ENCODE peak calls at places on chromosome 10, in nine cellular contexts. I is iris pigment epithelial cell, F is cardiac fibroblast, X is B cell, C is NCI-H748 treated with DMSO at 0.1 percent for 48 hours, P is HepG2, Z is neural crest cell, U is HuH-7.5, A is transverse colon. J is an unnamed sample.

GRCh38 chr10:97788552-97789442 is 17.0 kb upstream of the SFRP5 start:
- DNase-seq in I (no peak), F (no peak), X (no peak), C (no peak), P (peak; percentile 43), Z (no peak), U (no peak), A (peak; percentile 53), J (no peak)

GRCh38 chr10:101829561-101830315 is 11.5 kb upstream of the OGA start:
- DNase-seq in I (peak; percentile 44), F (no peak), X (peak; percentile 93), C (peak; percentile 23), P (no peak), Z (no peak), U (no peak), A (peak; percentile 62), J (peak; percentile 25)

GRCh38 chr10:48526846-48527505 is 77.9 kb downstream of the ARHGAP22 start:
- DNase-seq in I (peak; percentile 9), F (no peak), X (no peak), C (no peak), P (no peak), Z (no peak), U (no peak), A (no peak), J (no peak)

GRCh38 chr10:78777466-78778256 is 291.1 kb upstream of the ZMIZ1 start:
- DNase-seq in I (no peak), F (no peak), X (no peak), C (no peak), P (no peak), Z (no peak), U (no peak), A (peak; percentile 23), J (peak; percentile 55)

GRCh38 chr10:78959901-78960300 is 108.9 kb upstream of the ZMIZ1 start:
- DNase-seq in I (no peak), F (no peak), X (no peak), C (no peak), P (no peak), Z (no peak), U (no peak), A (no peak), J (peak; percentile 25)

GRCh38 chr10:112370424-112370819 is 3.5 kb upstream of the ACSL5 start:
- DNase-seq in I (no peak), F (no peak), X (no peak), C (no peak), P (no peak), Z (no peak), U (no peak), A (peak; percentile 3), J (no peak)

GRCh38 chr10:43218206-43218950 is 48.5 kb downstream of the RASGEF1A start:
- DNase-seq in I (peak; percentile 6), F (no peak), X (no peak), C (no peak), P (no peak), Z (no peak), U (no peak), A (no peak), J (no peak)

GRCh38 chr10:78321500-78321899 is 287.8 kb downstream of the RPS24 start:
- DNase-seq in I (no peak), F (no peak), X (no peak), C (no peak), P (no peak), Z (no peak), U (no peak), A (no peak), J (no peak)

GRCh38 chr10:103895458-103896186 is 22.4 kb downstream of the STN1 start:
- DNase-seq in I (peak; percentile 73), F (peak; percentile 82), X (no peak), C (no peak), P (no peak), Z (no peak), U (no peak), A (no peak), J (peak; percentile 95)

GRCh38 chr10:51881213-51881612 is 181.8 kb upstream of the CSTF2T start:
- DNase-seq in I (no peak), F (no peak), X (no peak), C (no peak), P (no peak), Z (no peak), U (no peak), A (no peak), J (no peak)

GRCh38 chr10:4650572-4650971 is 175.4 kb upstream of the AKR1E2 start:
- DNase-seq in I (peak; percentile 78), F (peak; percentile 56), X (no peak), C (no peak), P (no peak), Z (no peak), U (no peak), A (no peak), J (peak; percentile 47)

GRCh38 chr10:71433116-71433982 is 36.6 kb downstream of the CDH23 start:
- DNase-seq in I (no peak), F (no peak), X (no peak), C (no peak), P (no peak), Z (no peak), U (no peak), A (no peak), J (no peak)

J was measured in fibroblast of mammary gland.